ENCODE peak calls at places on chromosomes 5 and 9, in five cellular contexts. D is substantia nigra; H is ELR; O is COR-L47; A is stimulated activated naive B cell treated with anti-CD40 and anti-IgM and Interleukin-4, amounts not matched to agents 10 μg/mL and 1 μg/mL and 100 μg/mL, for 72 hours. S is an unnamed sample.

GRCh38 chr9:113572076-113572861 is 108.7 kb downstream of the RGS3 start:
- DNase-seq in D (no peak), H (no peak), O (no peak), A (no peak), S (no peak)

GRCh38 chr9:96344458-96345180 is 38.9 kb downstream of the SLC35D2 start:
- DNase-seq in A (no peak), H (peak), D (peak), O (peak), S (peak)

GRCh38 chr9:15262581-15262980 is 44.4 kb downstream of the TTC39B start:
- DNase-seq in H (no peak), O (no peak), A (no peak), D (no peak), S (no peak)

GRCh38 chr9:137054932-137055384 is 1.1 kb upstream of the ENTPD2 start:
- DNase-seq in H (no peak), O (no peak), D (peak), A (no peak), S (no peak)

GRCh38 chr9:129996161-129996849 is 46.7 kb downstream of the FNBP1 start:
- DNase-seq in H (no peak), A (no peak), D (no peak), O (no peak), S (no peak)

GRCh38 chr5:119328753-119329602 is 26.8 kb upstream of the TNFAIP8 start:
- DNase-seq in H (peak), A (no peak), D (no peak), O (no peak), S (peak)

GRCh38 chr5:93585753-93586385 is 2.8 kb downstream of the NR2F1 start:
- DNase-seq in D (no peak), O (peak), H (peak), A (no peak), S (peak)

GRCh38 chr5:170316933-170317332 is 19.4 kb upstream of the LCP2 start:
- DNase-seq in A (no peak), D (no peak), O (no peak), H (no peak), S (no peak)

GRCh38 chr5:51661646-51662265 is 278.5 kb downstream of the ISL1 start:
- DNase-seq in O (no peak), D (no peak), A (no peak), H (no peak), S (no peak)

GRCh38 chr5:122040903-122041302 is 37.2 kb downstream of the LOX start:
- DNase-seq in D (no peak), H (peak), O (no peak), A (no peak), S (peak)

GRCh38 chr5:3786165-3786564 is 190.5 kb downstream of the IRX1 start:
- DNase-seq in O (no peak), A (no peak), H (no peak), D (no peak), S (no peak)

GRCh38 chr9:134271338-134272301 is 54.6 kb upstream of the RXRA start:
- DNase-seq in A (no peak), H (no peak), D (no peak), O (no peak), S (no peak)

GRCh38 chr9:90044263-90044662 is 439.5 kb downstream of the GADD45G start:
- DNase-seq in H (no peak), A (no peak), D (no peak), O (peak), S (no peak)

GRCh38 chr5:178274826-178275537 is 42.4 kb upstream of the PHYKPL start:
- DNase-seq in D (no peak), O (no peak), H (no peak), A (no peak), S (no peak)

GRCh38 chr5:113213551-113213971 is 221.2 kb downstream of the TSSK1B start:
- DNase-seq in D (no peak), H (no peak), O (no peak), A (peak), S (no peak)

GRCh38 chr9:35335164-35335563 is 154.7 kb upstream of the RUSC2 start:
- DNase-seq in D (no peak), O (no peak), H (peak), A (no peak), S (peak)

GRCh38 chr9:137186385-137186784 is 2.0 kb downstream of the ANAPC2 start:
- DNase-seq in H (no peak), A (no peak), O (no peak), D (no peak), S (no peak)

GRCh38 chr9:137130176-137130755 is 8.7 kb upstream of the GRIN1 start:
- DNase-seq in A (no peak), D (no peak), O (no peak), H (peak), S (no peak)

GRCh38 chr9:84408416-84408815 is 67.9 kb upstream of the SLC28A3 start:
- DNase-seq in O (no peak), D (no peak), H (no peak), A (no peak), S (no peak)

GRCh38 chr5:158754018-158754514 is 345.6 kb downstream of the EBF1 start:
- DNase-seq in H (peak), D (no peak), O (no peak), A (no peak), S (peak)

GRCh38 chr5:15933481-15934207 is 245.9 kb downstream of the MARCHF11 start:
- DNase-seq in A (no peak), D (no peak), O (no peak), H (no peak), S (no peak)

GRCh38 chr5:106401561-106401960 is 1269.2 kb downstream of the EFNA5 start:
- DNase-seq in D (no peak), H (peak), O (no peak), A (no peak), S (no peak)

GRCh38 chr5:54902817-54903473 is 82.4 kb downstream of the ESM1 start:
- DNase-seq in O (no peak), D (no peak), H (peak), A (peak), S (peak)

GRCh38 chr5:148697177-148697820 is 43.0 kb upstream of the HTR4 start:
- DNase-seq in H (peak), O (no peak), A (no peak), D (no peak), S (peak)

GRCh38 chr5:119323630-119324000 is 32.2 kb upstream of the TNFAIP8 start:
- DNase-seq in D (no peak), H (no peak), O (peak), A (no peak), S (peak)

GRCh38 chr9:130894546-130894945 is 2.1 kb downstream of the QRFP start:
- DNase-seq in A (no peak), O (no peak), H (no peak), D (no peak), S (no peak)

GRCh38 chr9:74742792-74743389 is 144.8 kb downstream of the TRPM6 start:
- DNase-seq in A (no peak), O (peak), D (no peak), H (peak), S (peak)

GRCh38 chr5:83871533-83872380 is 151.1 kb upstream of the HAPLN1 start:
- DNase-seq in O (no peak), H (no peak), A (no peak), D (no peak), S (no peak)

GRCh38 chr9:9498147-9498546 is 1114.7 kb downstream of the PTPRD start:
- DNase-seq in D (no peak), O (no peak), H (no peak), A (no peak), S (no peak)

GRCh38 chr5:107402881-107403280 is 267.9 kb downstream of the EFNA5 start:
- DNase-seq in H (no peak), O (peak), D (no peak), A (no peak), S (no peak)

GRCh38 chr5:124232517-124232916 is 513.9 kb downstream of the ZNF608 start:
- DNase-seq in H (no peak), O (no peak), A (no peak), D (no peak), S (no peak)

GRCh38 chr5:176360894-176361436 is 599 bp downstream of the KIAA1191 start:
- DNase-seq in D (no peak), O (no peak), A (no peak), H (peak), S (peak)

GRCh38 chr5:145937432-145938250 is 1.3 kb downstream of the SH3RF2 start:
- DNase-seq in H (peak), A (no peak), D (no peak), O (no peak), S (peak)

GRCh38 chr5:43396762-43397304 is 15.4 kb downstream of the CCL28 start:
- DNase-seq in O (no peak), D (peak), A (peak), H (no peak), S (no peak)

GRCh38 chr5:40223884-40224402 is 455.8 kb upstream of the PTGER4 start:
- DNase-seq in D (no peak), O (no peak), H (peak), A (peak), S (peak)

GRCh38 chr5:76547242-76547890 is 75.8 kb downstream of the F2RL2 start:
- DNase-seq in A (peak), O (no peak), D (no peak), H (no peak), S (no peak)

S was measured in IMR-90.